ENCODE peak calls at places on chromosomes 13 and 19, in seven cellular contexts. One of them, this sample, is unnamed.

GRCh38 chr13:23674795-23675640 is 104.8 kb downstream of the TNFRSF19 start:
- DNase-seq in HCT116: no peak
- DNase-seq in GM12878: no peak
- DNase-seq in SK-N-SH: no peak
- DNase-seq in H1: no peak
- DNase-seq in K562: no peak
- DNase-seq in HepG2: peak
- DNase-seq in this sample: peak

GRCh38 chr19:17529239-17530158 is 18.1 kb downstream of the PGLS start:
- DNase-seq in HCT116: no peak
- DNase-seq in GM12878: no peak
- DNase-seq in SK-N-SH: no peak
- DNase-seq in H1: no peak
- DNase-seq in K562: no peak
- DNase-seq in HepG2: no peak
- DNase-seq in this sample: no peak

GRCh38 chr19:55643003-55643732 is at the start of gene ZNF581:
- DNase-seq in HCT116: no peak
- DNase-seq in GM12878: peak
- DNase-seq in SK-N-SH: peak
- DNase-seq in H1: peak
- DNase-seq in K562: peak
- DNase-seq in HepG2: peak
- DNase-seq in this sample: no peak

GRCh38 chr13:41017153-41017552 is 2.0 kb downstream of the ELF1 start:
- DNase-seq in HCT116: no peak
- DNase-seq in GM12878: no peak
- DNase-seq in SK-N-SH: no peak
- DNase-seq in H1: no peak
- DNase-seq in K562: peak
- DNase-seq in HepG2: no peak
- DNase-seq in this sample: no peak

GRCh38 chr19:29263305-29264080 is 50.5 kb upstream of the UQCRFS1 start:
- DNase-seq in HCT116: no peak
- DNase-seq in GM12878: no peak
- DNase-seq in SK-N-SH: peak
- DNase-seq in H1: peak
- DNase-seq in K562: peak
- DNase-seq in HepG2: peak
- DNase-seq in this sample: peak

GRCh38 chr13:79450110-79450509 is 30.8 kb upstream of the NDFIP2 start:
- DNase-seq in HCT116: no peak
- DNase-seq in GM12878: no peak
- DNase-seq in SK-N-SH: no peak
- DNase-seq in H1: no peak
- DNase-seq in K562: no peak
- DNase-seq in HepG2: no peak
- DNase-seq in this sample: no peak

GRCh38 chr19:3849092-3849491 is 19.7 kb downstream of the ZFR2 start:
- DNase-seq in HCT116: peak
- DNase-seq in GM12878: no peak
- DNase-seq in SK-N-SH: peak
- DNase-seq in H1: no peak
- DNase-seq in K562: peak
- DNase-seq in HepG2: peak
- DNase-seq in this sample: no peak

GRCh38 chr19:6802336-6803035 is 30.0 kb downstream of the VAV1 start:
- DNase-seq in HCT116: peak
- DNase-seq in GM12878: peak
- DNase-seq in SK-N-SH: no peak
- DNase-seq in H1: no peak
- DNase-seq in K562: peak
- DNase-seq in HepG2: no peak
- DNase-seq in this sample: no peak

GRCh38 chr13:113789167-113789566 is 30.1 kb downstream of the TMEM255B start:
- DNase-seq in HCT116: no peak
- DNase-seq in GM12878: no peak
- DNase-seq in SK-N-SH: no peak
- DNase-seq in H1: no peak
- DNase-seq in K562: no peak
- DNase-seq in HepG2: no peak
- DNase-seq in this sample: no peak

GRCh38 chr19:24159707-24160106 is 72.7 kb downstream of the ZNF254 start:
- DNase-seq in HCT116: no peak
- DNase-seq in GM12878: no peak
- DNase-seq in SK-N-SH: peak
- DNase-seq in H1: no peak
- DNase-seq in K562: peak
- DNase-seq in HepG2: peak
- DNase-seq in this sample: no peak

GRCh38 chr19:28076628-28077027 is 1136.3 kb downstream of the UQCRFS1 start:
- DNase-seq in HCT116: no peak
- DNase-seq in GM12878: no peak
- DNase-seq in SK-N-SH: no peak
- DNase-seq in H1: no peak
- DNase-seq in K562: no peak
- DNase-seq in HepG2: no peak
- DNase-seq in this sample: no peak

GRCh38 chr13:36031490-36031889 is 99.7 kb downstream of the DCLK1 start:
- DNase-seq in HCT116: no peak
- DNase-seq in GM12878: no peak
- DNase-seq in SK-N-SH: no peak
- DNase-seq in H1: no peak
- DNase-seq in K562: no peak
- DNase-seq in HepG2: no peak
- DNase-seq in this sample: no peak

GRCh38 chr19:32489971-32490370 is 84.4 kb downstream of the DPY19L3 start:
- DNase-seq in HCT116: no peak
- DNase-seq in GM12878: no peak
- DNase-seq in SK-N-SH: no peak
- DNase-seq in H1: no peak
- DNase-seq in K562: no peak
- DNase-seq in HepG2: no peak
- DNase-seq in this sample: no peak

GRCh38 chr13:27481766-27482165 is 31.4 kb upstream of the MTIF3 start:
- DNase-seq in HCT116: peak
- DNase-seq in GM12878: no peak
- DNase-seq in SK-N-SH: peak
- DNase-seq in H1: peak
- DNase-seq in K562: peak
- DNase-seq in HepG2: peak
- DNase-seq in this sample: no peak

GRCh38 chr13:73449258-73449657 is 390.5 kb downstream of the KLF5 start:
- DNase-seq in HCT116: no peak
- DNase-seq in GM12878: no peak
- DNase-seq in SK-N-SH: no peak
- DNase-seq in H1: no peak
- DNase-seq in K562: no peak
- DNase-seq in HepG2: no peak
- DNase-seq in this sample: no peak

GRCh38 chr13:43908156-43909126 is 28.7 kb downstream of the LACC1 start:
- DNase-seq in HCT116: peak
- DNase-seq in GM12878: no peak
- DNase-seq in SK-N-SH: peak
- DNase-seq in H1: no peak
- DNase-seq in K562: peak
- DNase-seq in HepG2: peak
- DNase-seq in this sample: peak

GRCh38 chr19:861756-862528 is 2.5 kb downstream of the CFD start:
- DNase-seq in HCT116: peak
- DNase-seq in GM12878: no peak
- DNase-seq in SK-N-SH: peak
- DNase-seq in H1: peak
- DNase-seq in K562: peak
- DNase-seq in HepG2: peak
- DNase-seq in this sample: no peak

GRCh38 chr19:1945899-1946298 is 4.9 kb downstream of the CSNK1G2 start:
- DNase-seq in HCT116: no peak
- DNase-seq in GM12878: no peak
- DNase-seq in SK-N-SH: peak
- DNase-seq in H1: peak
- DNase-seq in K562: peak
- DNase-seq in HepG2: peak
- DNase-seq in this sample: no peak

GRCh38 chr13:30396434-30397075 is 25.7 kb upstream of the UBE2L5 start:
- DNase-seq in HCT116: no peak
- DNase-seq in GM12878: no peak
- DNase-seq in SK-N-SH: no peak
- DNase-seq in H1: no peak
- DNase-seq in K562: no peak
- DNase-seq in HepG2: no peak
- DNase-seq in this sample: no peak
- TF ChIP-seq SIN3A in HCT116: no peak
- TF ChIP-seq SIN3A in GM12878: no peak
- TF ChIP-seq SIN3A in SK-N-SH: no peak
- TF ChIP-seq SIN3A in H1: no peak
- TF ChIP-seq SIN3A in K562: no peak
- TF ChIP-seq SIN3A in HepG2: no peak
- TF ChIP-seq SIN3A in this sample: no peak

DNA sequence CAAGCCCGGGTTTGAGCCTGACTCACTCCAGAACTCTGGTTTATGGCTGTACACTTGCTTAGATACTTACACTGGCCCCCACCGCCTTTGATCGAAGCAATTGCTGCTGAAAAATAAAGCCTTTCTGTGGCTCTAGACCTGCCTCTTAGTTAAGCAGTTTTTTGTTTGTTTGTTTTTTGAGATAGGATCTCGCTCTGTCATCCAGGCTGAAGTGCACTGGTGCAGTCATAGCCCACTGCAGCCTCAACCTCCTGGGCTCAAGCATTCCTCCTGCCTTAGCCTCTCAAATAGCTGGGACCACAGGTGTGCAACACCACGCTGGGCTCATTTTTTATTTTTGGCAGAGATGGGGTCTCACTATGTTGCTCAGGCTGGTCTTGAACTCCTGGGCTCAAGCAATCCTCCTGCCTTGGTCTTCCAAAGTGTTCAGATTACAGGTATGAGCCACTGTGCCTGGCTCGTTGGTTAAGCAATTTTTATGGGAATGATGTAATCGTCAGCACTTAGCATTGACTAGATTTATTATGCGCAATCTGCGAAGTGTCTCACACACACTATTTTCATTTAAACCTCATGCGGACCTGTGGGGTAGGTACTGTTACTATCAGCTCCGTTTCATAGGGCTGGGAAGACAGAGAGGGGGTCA is 22.2 kb downstream of the PPP2R1A start:
- DNase-seq in HCT116: no peak
- DNase-seq in GM12878: no peak
- DNase-seq in SK-N-SH: no peak
- DNase-seq in H1: no peak
- DNase-seq in K562: no peak
- DNase-seq in HepG2: no peak
- DNase-seq in this sample: no peak
- TF ChIP-seq SIN3A in HCT116: no peak
- TF ChIP-seq SIN3A in GM12878: no peak
- TF ChIP-seq SIN3A in SK-N-SH: no peak
- TF ChIP-seq SIN3A in H1: no peak
- TF ChIP-seq SIN3A in K562: no peak
- TF ChIP-seq SIN3A in HepG2: no peak
- TF ChIP-seq SIN3A in this sample: no peak

GRCh38 chr13:111156421-111156820 is 41.3 kb downstream of the ARHGEF7 start:
- DNase-seq in HCT116: no peak
- DNase-seq in GM12878: no peak
- DNase-seq in SK-N-SH: no peak
- DNase-seq in H1: no peak
- DNase-seq in K562: no peak
- DNase-seq in HepG2: no peak
- DNase-seq in this sample: no peak

GRCh38 chr13:111153977-111154332 is 38.8 kb downstream of the ARHGEF7 start:
- DNase-seq in HCT116: no peak
- DNase-seq in GM12878: no peak
- DNase-seq in SK-N-SH: no peak
- DNase-seq in H1: no peak
- DNase-seq in K562: peak
- DNase-seq in HepG2: peak
- DNase-seq in this sample: no peak

GRCh38 chr13:111158136-111158805 is 43.2 kb downstream of the ARHGEF7 start:
- DNase-seq in HCT116: no peak
- DNase-seq in GM12878: no peak
- DNase-seq in SK-N-SH: no peak
- DNase-seq in H1: no peak
- DNase-seq in K562: no peak
- DNase-seq in HepG2: no peak
- DNase-seq in this sample: no peak

GRCh38 chr13:111152836-111153235 is 37.7 kb downstream of the ARHGEF7 start:
- DNase-seq in HCT116: peak
- DNase-seq in GM12878: no peak
- DNase-seq in SK-N-SH: peak
- DNase-seq in H1: no peak
- DNase-seq in K562: peak
- DNase-seq in HepG2: peak
- DNase-seq in this sample: no peak

GRCh38 chr13:111153279-111153976 is 38.3 kb downstream of the ARHGEF7 start:
- DNase-seq in HCT116: peak
- DNase-seq in GM12878: no peak
- DNase-seq in SK-N-SH: peak
- DNase-seq in H1: peak
- DNase-seq in K562: peak
- DNase-seq in HepG2: peak
- DNase-seq in this sample: no peak
- TF ChIP-seq SIN3A in HCT116: peak
- TF ChIP-seq SIN3A in GM12878: peak
- TF ChIP-seq SIN3A in SK-N-SH: peak
- TF ChIP-seq SIN3A in H1: peak
- TF ChIP-seq SIN3A in K562: peak
- TF ChIP-seq SIN3A in HepG2: peak
- TF ChIP-seq SIN3A in this sample: no peak

DNA sequence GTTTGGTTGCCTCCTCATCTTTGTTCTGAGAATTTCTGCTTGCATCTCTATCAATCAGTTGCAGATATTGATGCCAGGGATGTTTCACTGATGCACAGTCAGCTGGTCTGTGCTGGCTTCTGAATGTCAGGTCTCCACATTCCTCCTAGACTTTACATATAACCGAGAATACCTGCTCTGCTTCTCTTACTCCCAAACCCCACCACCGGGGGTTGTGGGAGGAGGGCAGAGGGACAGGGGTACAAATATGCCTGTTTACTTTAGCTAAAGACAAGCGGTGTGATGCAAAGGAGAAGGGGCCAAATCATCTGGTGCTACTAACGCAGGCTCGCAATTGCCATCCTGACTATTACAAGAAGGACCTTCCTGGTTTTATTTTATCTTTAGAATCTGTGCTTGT is 17.4 kb upstream of the KLHL1 start:
- DNase-seq in HCT116: no peak
- DNase-seq in GM12878: no peak
- DNase-seq in SK-N-SH: no peak
- DNase-seq in H1: peak
- DNase-seq in K562: no peak
- DNase-seq in HepG2: no peak
- DNase-seq in this sample: no peak
- TF ChIP-seq SIN3A in HCT116: no peak
- TF ChIP-seq SIN3A in GM12878: no peak
- TF ChIP-seq SIN3A in SK-N-SH: no peak
- TF ChIP-seq SIN3A in H1: no peak
- TF ChIP-seq SIN3A in K562: no peak
- TF ChIP-seq SIN3A in HepG2: no peak
- TF ChIP-seq SIN3A in this sample: no peak

GRCh38 chr19:47598407-47599349 is 10.3 kb upstream of the BICRA start:
- DNase-seq in HCT116: peak
- DNase-seq in GM12878: no peak
- DNase-seq in SK-N-SH: no peak
- DNase-seq in H1: peak
- DNase-seq in K562: no peak
- DNase-seq in HepG2: peak
- DNase-seq in this sample: peak
- TF ChIP-seq SIN3A in HCT116: no peak
- TF ChIP-seq SIN3A in GM12878: no peak
- TF ChIP-seq SIN3A in SK-N-SH: peak
- TF ChIP-seq SIN3A in H1: peak
- TF ChIP-seq SIN3A in K562: no peak
- TF ChIP-seq SIN3A in HepG2: no peak
- TF ChIP-seq SIN3A in this sample: no peak